ENCODE peak calls at places on chromosomes 11 and 22, in four cellular contexts. One of them, this sample, is unnamed.

GRCh38 chr11:114075891-114076441 is 16.5 kb downstream of the ZBTB16 start:
- DNase-seq in iris pigment epithelial cell: peak
- DNase-seq in breast epithelium: no peak
- DNase-seq in NCI-H1930: no peak
- DNase-seq in this sample: peak

GRCh38 chr11:115385211-115385610 is 119.0 kb downstream of the CADM1 start:
- DNase-seq in iris pigment epithelial cell: no peak
- DNase-seq in breast epithelium: no peak
- DNase-seq in NCI-H1930: no peak
- DNase-seq in this sample: no peak

GRCh38 chr11:65524010-65524746 is 705 bp upstream of the SCYL1 start:
- DNase-seq in iris pigment epithelial cell: no peak
- DNase-seq in breast epithelium: no peak
- DNase-seq in NCI-H1930: no peak
- DNase-seq in this sample: peak

GRCh38 chr22:39928556-39929401 is 27.9 kb downstream of the GRAP2 start:
- DNase-seq in iris pigment epithelial cell: no peak
- DNase-seq in breast epithelium: no peak
- DNase-seq in NCI-H1930: no peak
- DNase-seq in this sample: no peak

GRCh38 chr11:117319214-117319840 is 3.3 kb upstream of the BACE1 start:
- DNase-seq in iris pigment epithelial cell: peak
- DNase-seq in breast epithelium: no peak
- DNase-seq in NCI-H1930: no peak
- DNase-seq in this sample: no peak

GRCh38 chr11:77879218-77879617 is 58.3 kb downstream of the AAMDC start:
- DNase-seq in iris pigment epithelial cell: peak
- DNase-seq in breast epithelium: no peak
- DNase-seq in NCI-H1930: no peak
- DNase-seq in this sample: no peak

GRCh38 chr11:87491381-87491780 is 453.6 kb downstream of the TMEM135 start:
- DNase-seq in iris pigment epithelial cell: no peak
- DNase-seq in breast epithelium: no peak
- DNase-seq in NCI-H1930: no peak
- DNase-seq in this sample: no peak

GRCh38 chr22:33757041-33757440 is 163.2 kb downstream of the LARGE1 start:
- DNase-seq in iris pigment epithelial cell: no peak
- DNase-seq in breast epithelium: no peak
- DNase-seq in NCI-H1930: no peak
- DNase-seq in this sample: no peak

GRCh38 chr11:102197759-102198158 is 87.5 kb downstream of the YAP1 start:
- DNase-seq in iris pigment epithelial cell: no peak
- DNase-seq in breast epithelium: no peak
- DNase-seq in NCI-H1930: no peak
- DNase-seq in this sample: no peak

GRCh38 chr22:25081409-25081824 is 118.2 kb upstream of the CRYBB3 start:
- DNase-seq in iris pigment epithelial cell: peak
- DNase-seq in breast epithelium: no peak
- DNase-seq in NCI-H1930: no peak
- DNase-seq in this sample: peak

GRCh38 chr11:296206-296975 is 2.9 kb downstream of the IFITM5 start:
- DNase-seq in iris pigment epithelial cell: no peak
- DNase-seq in breast epithelium: no peak
- DNase-seq in NCI-H1930: no peak
- DNase-seq in this sample: no peak

GRCh38 chr22:20238567-20239062 is 29.5 kb downstream of the RTN4R start:
- DNase-seq in iris pigment epithelial cell: no peak
- DNase-seq in breast epithelium: no peak
- DNase-seq in NCI-H1930: no peak
- DNase-seq in this sample: peak

GRCh38 chr11:111676878-111677585 is 74.8 kb downstream of the SIK2 start:
- DNase-seq in iris pigment epithelial cell: peak
- DNase-seq in breast epithelium: no peak
- DNase-seq in NCI-H1930: no peak
- DNase-seq in this sample: no peak

GRCh38 chr11:35990816-35991215 is 47.0 kb downstream of the LDLRAD3 start:
- DNase-seq in iris pigment epithelial cell: no peak
- DNase-seq in breast epithelium: no peak
- DNase-seq in NCI-H1930: no peak
- DNase-seq in this sample: no peak